ENCODE peak calls at places on chromosomes 13 and 19, in nine cellular contexts. B is activated gamma-delta T cell treated with anti-CD3 and anti-CD28 coated beads, Interleukin-2, amount 50 U/mL, for 16 hours; T is NCI-H1105; W is lower lobe of right lung; N is T-cell; G is amniotic epithelial cell; V is NCI-H1092 treated with DMSO at 0.1 percent for 48 hours; L is Caco-2; A is spleen. S is an unnamed sample.

GRCh38 chr19:54573330-54573872 is at the start of gene LILRA2:
- DNase-seq in B (no peak), T (no peak), W (peak), N (no peak), G (no peak), V (no peak), L (no peak), A (peak), S (no peak)

GRCh38 chr19:33438016-33438671 is 64.6 kb downstream of the CEBPG start:
- DNase-seq in B (no peak), T (no peak), W (peak), N (no peak), G (no peak), V (peak), L (peak), A (peak), S (no peak)

GRCh38 chr19:28130066-28130511 is 1082.9 kb downstream of the UQCRFS1 start:
- DNase-seq in B (no peak), T (no peak), W (no peak), N (no peak), G (no peak), V (no peak), L (no peak), A (no peak), S (no peak)

GRCh38 chr13:25911020-25911419 is 140.8 kb downstream of the SHISA2 start:
- DNase-seq in B (no peak), T (peak), W (no peak), N (no peak), G (no peak), V (peak), L (no peak), A (no peak), S (no peak)

GRCh38 chr13:70579941-70580340 is 471.7 kb upstream of the KLHL1 start:
- DNase-seq in B (no peak), T (no peak), W (no peak), N (no peak), G (no peak), V (no peak), L (no peak), A (no peak), S (no peak)

GRCh38 chr19:15330801-15331418 is 1.4 kb downstream of the BRD4 start:
- DNase-seq in B (no peak), T (no peak), W (no peak), N (no peak), G (peak), V (no peak), L (no peak), A (no peak), S (no peak)

GRCh38 chr19:19113040-19113541 is 25.2 kb downstream of the TMEM161A start:
- DNase-seq in B (no peak), T (no peak), W (no peak), N (no peak), G (peak), V (no peak), L (no peak), A (no peak), S (peak)

GRCh38 chr19:4534836-4535658 is at the start of gene PLIN5:
- DNase-seq in B (peak), T (peak), W (peak), N (peak), G (peak), V (peak), L (peak), A (peak), S (peak)

GRCh38 chr13:102589291-102589822 is 7.4 kb upstream of the TPP2 start:
- DNase-seq in B (no peak), T (no peak), W (no peak), N (no peak), G (no peak), V (no peak), L (no peak), A (no peak), S (no peak)

GRCh38 chr13:27476943-27477681 is 26.7 kb upstream of the MTIF3 start:
- DNase-seq in B (no peak), T (no peak), W (no peak), N (peak), G (peak), V (no peak), L (peak), A (no peak), S (peak)

GRCh38 chr19:16198363-16198636 is 589 bp downstream of the AP1M1 start:
- DNase-seq in B (no peak), T (no peak), W (no peak), N (no peak), G (no peak), V (no peak), L (no peak), A (peak), S (no peak)